ENCODE peak calls at places on chromosomes 12 and 14, in ten cellular contexts. H is ovary, W is testis, Y is HCT116, L is thyroid gland, A is endothelial cell of umbilical vein, M is upper lobe of left lung, N is tibial nerve, I is uterus, G is stomach. V is an unnamed sample. For H3K27me3, the result is how much of the 10 kb centered on the place peaks cover.

GRCh38 chr14:57168138-57168695 is 100.5 kb downstream of the EXOC5 start:
- DNase-seq in H (no peak), W (no peak), Y (no peak), L (no peak), A (no peak), M (no peak), N (no peak), I (no peak), G (no peak), V (no peak)

GRCh38 chr14:71714225-71714624 is 218.0 kb upstream of the RGS6 start:
- DNase-seq in H (no peak), W (no peak), Y (no peak), L (no peak), A (no peak), M (no peak), N (no peak), I (no peak), G (no peak), V (no peak)

GRCh38 chr12:49635036-49635435 is 11.7 kb downstream of the PRPF40B start:
- DNase-seq in H (no peak), W (no peak), Y (no peak), L (no peak), A (no peak), M (no peak), N (no peak), I (no peak), G (no peak), V (no peak)

GRCh38 chr12:87136330-87136976 is 880.3 kb upstream of the MGAT4C start:
- DNase-seq in H (no peak), W (no peak), Y (no peak), L (peak), A (no peak), M (no peak), N (no peak), I (no peak), G (no peak), V (no peak)

GRCh38 chr12:127531561-127531960 is 735.4 kb upstream of the TMEM132C start:
- DNase-seq in H (no peak), W (no peak), Y (no peak), L (no peak), A (no peak), M (no peak), N (no peak), I (no peak), G (no peak), V (no peak)

GRCh38 chr12:109098142-109098652 is 800 bp downstream of the UNG start:
- DNase-seq in H (peak), W (no peak), Y (no peak), L (peak), A (no peak), M (peak), N (no peak), I (no peak), G (peak), V (no peak)

GRCh38 chr12:129839679-129840078 is 64.1 kb downstream of the TMEM132D start:
- DNase-seq in H (no peak), W (no peak), Y (no peak), L (no peak), A (no peak), M (no peak), N (no peak), I (no peak), G (no peak), V (no peak)

GRCh38 chr12:9925746-9926393 is 6.3 kb downstream of the CLEC2A start:
- DNase-seq in H (no peak), W (no peak), Y (peak), L (no peak), A (peak), M (no peak), N (no peak), I (no peak), G (no peak), V (no peak)

GRCh38 chr14:67733609-67734008 is 31.9 kb downstream of the RDH12 start:
- DNase-seq in H (no peak), W (no peak), Y (no peak), L (peak), A (no peak), M (no peak), N (no peak), I (no peak), G (no peak), V (no peak)

GRCh38 chr12:131436922-131437705 is 273.8 kb upstream of the SFSWAP start:
- DNase-seq in H (no peak), W (peak), Y (no peak), L (no peak), A (no peak), M (no peak), N (no peak), I (no peak), G (peak), V (no peak)

GRCh38 chr14:33950320-33951182 is at the start of gene EGLN3:
- DNase-seq in H (peak), W (peak), Y (peak), L (peak), A (peak), M (peak), N (peak), I (peak), G (peak), V (peak)
- TF ChIP-seq POLR2A in H (peak), W (peak), Y (peak), L (peak), A (peak), M (peak), N (peak), I (peak), G (peak), V (peak)

GRCh38 chr12:38926501-38926900 is 21.1 kb upstream of the CPNE8 start:
- DNase-seq in H (no peak), W (no peak), Y (no peak), L (no peak), A (no peak), M (no peak), N (no peak), I (no peak), G (no peak), V (no peak)
- H3K27me3 ChIP-seq in H (under half), W (under half), Y (under half), L (under half), A (under half), M (under half), N (under half), I (under half), G (under half), V (under half)

DNA sequence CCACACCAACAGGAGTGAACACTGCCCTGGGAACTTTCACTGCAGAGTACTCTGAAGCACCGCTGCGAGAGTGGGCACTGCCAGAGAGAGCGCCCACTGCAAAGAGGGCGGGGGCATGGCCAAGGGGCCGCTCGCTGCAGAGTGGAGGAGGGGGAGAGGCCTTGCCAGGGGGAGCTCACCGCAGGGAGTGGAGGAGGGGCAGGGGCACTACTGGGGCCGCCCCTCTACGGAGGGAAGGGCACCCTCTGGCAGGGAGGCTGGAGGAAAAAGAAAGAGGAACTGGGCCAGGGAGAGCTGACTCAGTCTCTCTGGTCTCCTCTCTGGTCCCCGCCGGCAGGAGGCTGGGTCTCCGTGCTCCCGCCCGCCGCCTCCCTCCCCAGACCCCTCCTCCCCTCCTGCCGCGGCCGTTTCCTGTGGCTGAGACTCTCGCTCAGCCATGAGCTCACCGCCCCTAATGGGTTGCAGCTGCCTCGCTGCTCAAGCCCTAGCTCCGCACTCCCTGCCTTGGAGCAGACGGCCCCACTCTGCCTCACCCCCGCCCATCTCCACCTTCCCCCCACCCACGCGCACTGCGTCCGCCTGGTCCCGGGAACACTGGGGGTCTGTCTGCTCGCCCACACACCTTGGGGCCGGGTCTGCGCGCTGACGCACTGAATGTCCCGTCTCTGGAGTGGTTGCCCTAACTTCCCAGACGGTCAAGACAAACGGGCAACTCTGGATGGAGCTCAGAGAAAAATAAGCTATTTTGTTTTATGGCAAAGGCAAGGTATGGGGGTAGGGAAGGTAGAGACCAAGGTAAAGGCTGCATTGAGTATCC is 1.3 kb downstream of the ARHGEF40 start:
- DNase-seq in H (peak), W (peak), Y (no peak), L (peak), A (peak), M (peak), N (peak), I (peak), G (peak), V (peak)
- TF ChIP-seq POLR2A in H (no peak), W (no peak), Y (no peak), L (peak), A (no peak), M (no peak), N (no peak), I (no peak), G (no peak), V (no peak)

GRCh38 chr14:64971890-64972785 is at the start of gene RAB15:
- DNase-seq in H (no peak), W (no peak), Y (no peak), L (peak), A (peak), M (peak), N (no peak), I (peak), G (peak), V (peak)

GRCh38 chr14:64970041-64970440 is 2.1 kb downstream of the RAB15 start:
- DNase-seq in H (no peak), W (no peak), Y (no peak), L (no peak), A (no peak), M (no peak), N (no peak), I (no peak), G (no peak), V (no peak)

GRCh38 chr14:64973026-64973442 is 898 bp upstream of the RAB15 start:
- DNase-seq in H (no peak), W (no peak), Y (no peak), L (no peak), A (no peak), M (no peak), N (no peak), I (no peak), G (no peak), V (no peak)

GRCh38 chr14:64970776-64971451 is 1.2 kb downstream of the RAB15 start:
- DNase-seq in H (no peak), W (no peak), Y (no peak), L (no peak), A (peak), M (no peak), N (no peak), I (no peak), G (no peak), V (no peak)

DNA sequence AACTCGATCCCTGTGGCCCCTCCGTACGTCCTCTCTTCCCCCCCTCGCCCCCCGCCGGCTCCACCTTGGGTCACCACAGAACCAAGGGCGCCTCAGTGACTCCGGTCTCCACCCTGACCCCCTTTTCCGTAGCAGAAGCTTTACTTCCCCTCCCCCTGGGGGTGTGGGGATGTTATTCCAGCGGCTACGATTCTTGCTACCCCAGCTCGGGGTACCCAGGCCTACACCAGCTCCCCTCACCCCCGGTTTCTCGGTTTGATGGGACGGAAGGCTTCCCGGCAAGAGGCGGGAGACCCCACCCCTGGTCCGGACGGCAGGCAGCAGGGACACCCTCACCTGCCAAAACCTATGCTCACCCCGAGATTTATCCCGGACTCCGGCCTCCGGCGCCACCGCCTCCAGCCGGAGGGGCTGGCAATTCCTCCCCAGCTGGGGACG is 665 bp downstream of the RAB15 start:
- DNase-seq in H (no peak), W (no peak), Y (no peak), L (no peak), A (no peak), M (no peak), N (no peak), I (no peak), G (no peak), V (no peak)
- H3K27me3 ChIP-seq in H (under half), W (under half), Y (under half), L (under half), A (under half), M (under half), N (under half), I (under half), G (under half), V (under half)

GRCh38 chr12:53220857-53221202 is 11.2 kb downstream of the RARG start:
- DNase-seq in H (peak), W (peak), Y (peak), L (peak), A (peak), M (peak), N (peak), I (peak), G (peak), V (peak)

GRCh38 chr12:53221203-53222076 is 10.6 kb downstream of the RARG start:
- DNase-seq in H (peak), W (peak), Y (no peak), L (peak), A (peak), M (peak), N (peak), I (peak), G (peak), V (peak)

GRCh38 chr12:53218551-53219114 is 11.6 kb upstream of the ITGB7 start:
- DNase-seq in H (no peak), W (no peak), Y (no peak), L (no peak), A (no peak), M (peak), N (no peak), I (no peak), G (no peak), V (no peak)

GRCh38 chr12:53219116-53219955 is 12.3 kb upstream of the ITGB7 start:
- DNase-seq in H (no peak), W (no peak), Y (no peak), L (no peak), A (peak), M (peak), N (no peak), I (no peak), G (no peak), V (no peak)

DNA sequence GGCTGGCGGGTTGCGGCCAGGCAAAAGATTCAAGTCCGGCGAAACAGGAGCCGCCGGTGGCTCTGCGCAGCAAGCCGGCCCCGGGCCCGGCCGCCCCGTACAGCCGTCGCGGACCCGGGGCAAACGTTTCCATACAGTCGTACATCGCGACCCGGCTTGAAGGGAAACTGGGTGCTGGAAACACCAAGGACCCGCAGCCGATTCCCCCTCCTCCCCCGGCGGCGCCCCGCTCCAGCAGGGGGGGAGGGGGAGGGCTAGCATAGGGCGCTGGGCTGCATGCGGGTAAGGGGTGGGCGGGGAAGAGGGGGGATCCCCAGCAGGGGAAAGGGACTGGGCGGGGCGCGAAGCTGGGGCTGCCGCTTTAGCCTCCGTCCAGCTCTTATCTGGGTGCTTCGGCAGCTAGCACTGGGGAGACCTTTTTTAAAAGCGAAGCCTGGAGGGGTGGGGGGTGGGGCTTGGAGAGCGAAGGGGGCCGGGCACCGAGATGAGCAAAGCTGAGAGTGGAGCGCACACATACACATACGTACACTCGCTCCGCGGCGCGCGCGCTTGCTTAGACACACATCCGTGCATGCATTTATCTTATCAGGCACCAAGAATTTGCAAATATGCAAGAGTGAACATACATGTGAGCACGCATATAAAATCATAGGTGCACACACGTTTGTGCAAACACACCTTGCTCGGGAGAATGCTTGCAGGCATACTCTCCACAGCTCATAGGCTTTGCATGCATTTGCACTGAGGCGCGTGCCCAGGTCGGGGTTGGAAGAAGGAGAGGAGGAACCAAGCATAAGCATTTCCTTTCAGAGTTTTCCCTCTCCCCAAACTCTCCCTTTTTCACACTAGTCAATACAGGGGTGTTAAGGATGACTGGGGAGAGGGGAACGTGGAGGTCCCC is 11.8 kb downstream of the RARG start:
- DNase-seq in H (no peak), W (peak), Y (peak), L (peak), A (peak), M (peak), N (peak), I (no peak), G (peak), V (no peak)
- TF ChIP-seq POLR2A in H (no peak), W (no peak), Y (no peak), L (no peak), A (peak), M (no peak), N (no peak), I (no peak), G (no peak), V (no peak)

DNA sequence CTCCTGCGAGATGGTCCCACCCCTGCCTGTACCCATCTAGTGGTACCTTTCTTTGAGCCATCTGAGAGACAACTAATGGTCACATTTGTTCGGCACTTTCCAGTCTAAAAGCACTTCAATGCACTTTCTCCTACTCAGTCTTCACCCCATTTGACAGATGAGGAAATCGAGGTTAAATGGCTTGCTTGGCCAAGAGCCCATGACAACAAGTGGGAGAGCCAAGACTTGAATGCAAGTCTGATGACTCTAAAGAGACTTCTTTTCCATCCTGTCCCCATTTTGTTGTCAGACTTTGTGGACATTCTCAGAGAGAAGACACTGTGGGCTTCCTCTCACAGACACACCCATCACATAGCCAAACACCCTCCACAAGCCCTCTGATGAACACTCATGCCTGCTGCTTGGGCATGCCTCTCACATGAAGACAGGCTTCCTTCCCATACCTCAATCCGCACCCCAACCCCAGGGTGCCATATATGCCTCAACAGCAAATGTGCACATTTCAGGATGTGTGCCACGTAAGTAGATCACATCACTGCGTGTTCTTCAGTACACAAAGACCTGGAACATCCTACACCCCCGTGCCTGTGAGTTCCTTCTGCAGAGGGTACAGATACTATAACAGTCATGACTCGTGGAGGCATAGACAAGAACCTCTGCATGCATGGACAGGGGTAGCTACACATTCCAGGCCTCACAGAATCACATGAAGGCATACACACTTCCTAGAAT is 806 bp downstream of the MYH7 start:
- DNase-seq in H (no peak), W (no peak), Y (no peak), L (no peak), A (no peak), M (no peak), N (no peak), I (no peak), G (peak), V (no peak)
- H3K27me3 ChIP-seq in H (under half), W (under half), Y (under half), L (under half), A (under half), M (under half), N (under half), I (under half), G (under half), V (under half)

GRCh38 chr12:79690156-79690605 is 583 bp downstream of the PAWR start:
- DNase-seq in H (peak), W (no peak), Y (no peak), L (peak), A (no peak), M (no peak), N (no peak), I (no peak), G (peak), V (peak)
- TF ChIP-seq POLR2A in H (no peak), W (no peak), Y (peak), L (peak), A (peak), M (no peak), N (no peak), I (no peak), G (no peak), V (no peak)

V was measured in right lobe of liver.